ENCODE peak calls at places on chromosomes 2 and 18, in six cellular contexts. C, W, T, N, U and Q are unnamed samples.

GRCh38 chr2:128563348-128563687 is 244.7 kb upstream of the HS6ST1 start:
- DNase-seq in U (no peak), N (no peak), C (no peak), W (no peak), T (peak; percentile 99), Q (no peak)

GRCh38 chr2:167134381-167135072 is 246.2 kb downstream of the XIRP2 start:
- DNase-seq in N (no peak), U (no peak), C (no peak), W (no peak), T (peak; percentile 82), Q (peak; percentile 92)

GRCh38 chr2:73877071-73877802 is 15.6 kb upstream of the ACTG2 start:
- DNase-seq in U (no peak), N (no peak), W (no peak), T (no peak), C (no peak), Q (no peak)

GRCh38 chr2:134539946-134540345 is 178.9 kb downstream of the TMEM163 start:
- DNase-seq in T (no peak), N (no peak), U (no peak), W (no peak), C (no peak), Q (no peak)

GRCh38 chr2:240591784-240592183 is 5.2 kb downstream of the CAPN10 start:
- DNase-seq in U (no peak), N (no peak), C (no peak), W (no peak), T (no peak), Q (no peak)

GRCh38 chr2:88626171-88627054 is 851 bp downstream of the EIF2AK3 start:
- DNase-seq in U (no peak), W (peak; percentile 68), C (peak; percentile 68), N (peak; percentile 55), T (peak; percentile 71), Q (peak; percentile 25)

GRCh38 chr2:157804355-157804754 is 71.8 kb downstream of the ACVR1 start:
- DNase-seq in U (no peak), T (no peak), W (no peak), N (no peak), C (no peak), Q (no peak)

GRCh38 chr2:9769171-9770005 is 73.9 kb upstream of the TAF1B start:
- DNase-seq in W (no peak), U (no peak), T (no peak), C (peak; percentile 56), N (no peak), Q (no peak)

GRCh38 chr2:238158807-238159539 is at the start of gene ERFE:
- DNase-seq in U (no peak), N (peak; percentile 56), W (peak; percentile 70), C (peak; percentile 81), T (peak; percentile 69), Q (peak; percentile 61)

DNA sequence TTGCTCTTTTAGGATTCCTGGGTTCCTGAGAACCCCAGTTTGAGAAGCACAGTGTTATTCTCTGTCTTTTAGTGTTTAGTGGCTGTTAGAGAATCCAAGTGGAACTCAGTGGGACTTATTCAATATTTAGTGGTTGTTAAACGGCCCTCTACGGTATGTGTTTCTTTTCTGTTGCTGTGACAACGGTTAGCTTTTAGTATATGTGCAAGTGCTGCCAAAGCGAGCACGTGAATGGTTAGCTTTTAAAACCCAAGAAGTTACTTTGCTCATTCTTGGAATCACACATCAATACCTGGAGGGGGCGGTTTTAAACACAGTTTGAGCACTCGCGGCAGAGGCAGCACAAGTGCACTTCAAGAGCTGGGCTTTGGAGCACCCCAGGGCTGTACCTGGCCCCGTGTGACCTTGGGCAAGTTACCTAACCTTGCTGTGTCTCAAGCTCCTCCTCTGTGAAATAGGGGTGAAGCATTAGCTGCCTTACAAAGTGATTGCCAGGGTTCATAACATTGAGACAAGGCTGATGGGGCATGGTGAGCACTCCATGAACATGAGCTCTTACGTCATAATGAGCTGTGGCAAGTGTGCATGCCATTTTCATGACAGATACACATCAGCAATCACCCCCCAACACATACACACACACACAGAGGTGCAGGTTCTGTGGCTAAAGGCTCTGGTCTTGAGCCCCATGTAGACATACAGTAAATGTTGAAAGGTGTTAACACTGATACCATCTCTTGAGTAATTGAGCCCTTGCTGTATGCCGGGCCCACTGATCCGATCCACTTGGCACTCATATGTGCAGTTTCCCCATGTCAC is 234.1 kb downstream of the ALPK2 start:
- DNase-seq in N (no peak), W (no peak), T (peak; percentile 49), U (no peak), C (no peak), Q (no peak)
- TF ChIP-seq EZH2phosphoT487 in N (no peak), W (no peak), T (no peak), U (no peak), C (no peak), Q (no peak)

DNA sequence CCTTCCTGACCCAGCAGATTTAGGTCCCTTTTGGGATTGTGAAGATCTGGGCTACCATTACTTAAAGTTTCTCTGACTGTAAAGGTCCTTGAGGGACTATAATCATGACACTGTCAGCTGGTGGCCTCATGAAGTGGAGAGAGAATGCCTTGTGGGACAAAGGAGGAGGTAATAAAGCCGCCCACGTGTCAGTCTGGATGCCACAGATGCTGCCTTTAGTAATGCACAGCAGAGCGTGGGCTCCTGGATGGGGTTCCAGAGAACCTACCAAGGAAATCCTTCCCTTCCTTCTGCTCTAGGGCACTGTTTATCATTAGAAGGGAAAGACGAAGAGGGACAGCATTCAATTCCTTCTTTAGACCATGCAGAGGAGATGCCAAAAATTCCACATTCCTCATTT is 63.5 kb downstream of the COL5A2 start:
- DNase-seq in U (no peak), W (no peak), T (peak; percentile 62), N (no peak), C (peak; percentile 5), Q (no peak)
- H3K79me2 ChIP-seq in U (no peaks in the 10 kb centered on the region), W (no peaks in the 10 kb centered on the region), T (peaks cover 97% of the 10 kb centered on the region), N (no peaks in the 10 kb centered on the region), C (no peaks in the 10 kb centered on the region), Q (no peaks in the 10 kb centered on the region)

DNA sequence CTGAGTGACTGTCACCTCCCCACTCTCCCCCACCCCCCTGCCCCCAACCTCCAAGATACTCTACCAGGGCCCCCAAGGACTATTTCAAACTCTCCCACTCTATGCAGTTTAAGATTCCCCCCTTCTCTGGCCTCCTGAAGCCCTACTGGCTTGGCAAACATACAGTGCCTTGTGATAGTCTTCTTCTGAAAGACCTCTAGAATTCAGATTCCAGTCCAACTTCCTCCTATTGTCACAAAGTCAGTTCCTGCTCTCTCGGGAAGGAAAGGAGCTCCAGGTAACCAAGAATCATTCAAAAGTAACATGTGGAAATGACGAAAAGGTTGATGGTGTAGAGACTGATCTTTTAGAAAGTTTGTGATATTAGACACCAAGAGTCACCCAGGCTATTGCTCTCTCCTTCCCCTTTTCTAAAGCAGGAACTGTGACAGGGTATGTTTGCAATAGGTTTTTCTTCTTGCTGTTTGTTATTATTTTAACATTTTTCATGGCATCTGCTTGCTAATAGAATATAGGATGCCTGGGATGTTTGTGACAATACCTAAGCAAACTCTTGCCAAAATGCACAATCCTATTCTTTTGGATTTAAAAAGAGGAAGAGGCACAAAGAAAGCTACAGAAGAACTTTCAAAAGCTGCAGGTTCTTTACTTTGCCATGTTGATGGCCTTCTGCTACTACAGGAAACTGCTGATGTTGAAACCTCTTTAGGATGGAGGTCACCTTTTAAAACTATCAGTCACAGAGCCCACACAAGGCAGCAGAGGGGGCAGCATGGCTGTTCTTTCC is 93.5 kb upstream of the MGAT4A start:
- DNase-seq in T (no peak), U (no peak), W (peak; percentile 23), C (no peak), N (no peak), Q (no peak)
- H3K9me2 ChIP-seq in T (no peaks in the 10 kb centered on the region), U (no peaks in the 10 kb centered on the region), W (no peaks in the 10 kb centered on the region), C (no peaks in the 10 kb centered on the region), N (no peaks in the 10 kb centered on the region), Q (no peaks in the 10 kb centered on the region)

GRCh38 chr2:156294945-156295580 is 37.5 kb downstream of the NR4A2 start:
- DNase-seq in W (no peak), C (no peak), T (peak; percentile 17), N (no peak), U (no peak), Q (peak; percentile 34)
- TF ChIP-seq EZH2phosphoT487 in W (no peak), C (no peak), T (no peak), N (no peak), U (no peak), Q (no peak)

GRCh38 chr2:101766871-101767739 is 69.6 kb downstream of the MAP4K4 start:
- DNase-seq in T (peak; percentile 93), U (no peak), N (no peak), C (peak; percentile 64), W (peak; percentile 22), Q (peak; percentile 87)
- H3K79me2 ChIP-seq in T (peaks cover 100% of the 10 kb centered on the region), U (peaks cover 92% of the 10 kb centered on the region), N (peaks cover 2% of the 10 kb centered on the region), C (peaks cover 98% of the 10 kb centered on the region), W (peaks cover 100% of the 10 kb centered on the region), Q (peaks cover 100% of the 10 kb centered on the region)

GRCh38 chr2:22002066-22002465 is 878.3 kb downstream of the TDRD15 start:
- DNase-seq in W (no peak), T (no peak), N (no peak), C (no peak), U (no peak), Q (no peak)

GRCh38 chr2:21999522-21999921 is 875.8 kb downstream of the TDRD15 start:
- DNase-seq in N (no peak), C (no peak), W (no peak), T (no peak), U (no peak), Q (no peak)

GRCh38 chr2:21993002-21993401 is 869.2 kb downstream of the TDRD15 start:
- DNase-seq in T (no peak), N (no peak), W (no peak), U (no peak), C (no peak), Q (no peak)

DNA sequence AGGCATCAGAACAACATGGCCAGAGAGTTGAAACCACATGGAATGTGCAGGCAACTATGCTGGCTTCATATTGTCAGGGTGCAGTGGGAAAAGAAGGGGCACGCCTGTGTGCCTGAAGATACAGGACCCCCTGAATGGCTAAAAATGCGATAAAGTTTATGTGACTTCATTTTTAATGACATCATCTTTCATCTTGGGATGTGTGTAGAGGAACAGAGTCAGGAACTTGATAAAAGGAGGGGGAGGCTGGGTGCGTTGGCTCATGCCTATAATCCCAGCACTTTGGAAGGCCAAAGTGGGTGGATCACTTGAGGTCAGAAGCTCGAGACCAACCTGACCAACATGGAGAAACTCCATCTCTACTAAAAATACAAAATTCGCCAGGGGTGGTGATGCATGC is 872.6 kb downstream of the TDRD15 start:
- DNase-seq in W (no peak), C (no peak), U (no peak), N (no peak), T (no peak), Q (no peak)
- H3K9me2 ChIP-seq in W (no peaks in the 10 kb centered on the region), C (no peaks in the 10 kb centered on the region), U (no peaks in the 10 kb centered on the region), N (no peaks in the 10 kb centered on the region), T (no peaks in the 10 kb centered on the region), Q (no peaks in the 10 kb centered on the region)

GRCh38 chr2:156340818-156341481 is 8.4 kb upstream of the NR4A2 start:
- DNase-seq in W (no peak), U (no peak), N (peak; percentile 61), T (peak; percentile 65), C (peak; percentile 64), Q (no peak)
- TF ChIP-seq EZH2phosphoT487 in W (no peak), U (no peak), N (no peak), T (no peak), C (no peak), Q (no peak)

GRCh38 chr2:85156141-85156540 is 22.9 kb downstream of the TCF7L1 start:
- DNase-seq in N (no peak), W (no peak), U (no peak), T (no peak), C (no peak), Q (no peak)
- H3K79me2 ChIP-seq in N (no peaks in the 10 kb centered on the region), W (no peaks in the 10 kb centered on the region), U (no peaks in the 10 kb centered on the region), T (peaks cover 51% of the 10 kb centered on the region), C (peaks cover 100% of the 10 kb centered on the region), Q (no peaks in the 10 kb centered on the region)